ENCODE peak calls at places on chromosomes 4 and X, in seven cellular contexts. M is stimulated activated CD4-positive, alpha-beta T cell treated with anti-CD3 and anti-CD28 coated beads, Interleukin-15, amount 100 ng/mL, for 24 hours; A is activated gamma-delta T cell treated with Interleukin-2 at 50 U/mL for 16 hours; Y is activated CD4-positive, alpha-beta T cell treated with anti-CD3 and anti-CD28 coated beads for 1 hour; I is hepatocyte; Q is astrocyte of the hippocampus; S is T-helper 2 cell. U is an unnamed sample.

GRCh38 chrX:130048686-130049222 is 61.5 kb downstream of the ELF4 start:
- DNase-seq in I (no peak), M (no peak), A (no peak), Q (no peak), Y (no peak), S (no peak), U (no peak)

GRCh38 chr4:166174717-166175510 is 301.9 kb downstream of the TLL1 start:
- DNase-seq in Y (no peak), I (no peak), M (no peak), S (no peak), A (no peak), Q (peak; percentile 6), U (no peak)

GRCh38 chrX:38351346-38351745 is 1.1 kb upstream of the OTC start:
- DNase-seq in S (no peak), Y (no peak), M (no peak), A (no peak), Q (no peak), I (no peak), U (no peak)

GRCh38 chr4:183422962-183423653 is 21.3 kb upstream of the CDKN2AIP start:
- DNase-seq in I (no peak), Y (no peak), A (no peak), S (no peak), M (no peak), Q (peak; percentile 70), U (no peak)

GRCh38 chr4:43716721-43717395 is 731.8 kb downstream of the KCTD8 start:
- DNase-seq in A (no peak), I (no peak), S (no peak), Q (no peak), M (no peak), Y (no peak), U (no peak)

GRCh38 chr4:6885953-6886557 is 23.6 kb upstream of the TBC1D14 start:
- DNase-seq in S (peak; percentile 63), Y (no peak), A (no peak), Q (peak; percentile 81), M (no peak), I (no peak), U (no peak)

GRCh38 chr4:4857001-4857808 is 2.3 kb upstream of the MSX1 start:
- DNase-seq in Q (no peak), A (no peak), S (no peak), I (no peak), Y (no peak), M (no peak), U (no peak)

GRCh38 chr4:185383451-185383850 is 12.3 kb downstream of the LRP2BP start:
- DNase-seq in I (no peak), Q (no peak), S (no peak), M (no peak), A (no peak), Y (no peak), U (no peak)